ENCODE peak calls at places on chromosome 10, in six cellular contexts. V, A, J, Q, W and H are unnamed samples.

GRCh38 chr10:105885495-105885894 is 1244.4 kb downstream of the SORCS3 start:
- DNase-seq in V (no peak), A (no peak), J (no peak), Q (no peak), W (no peak), H (no peak)

GRCh38 chr10:127999291-127999690 is 92.4 kb downstream of the PTPRE start:
- DNase-seq in V (no peak), A (no peak), J (no peak), Q (no peak), W (no peak), H (no peak)

GRCh38 chr10:97563337-97563736 is 9.2 kb upstream of the ANKRD2 start:
- DNase-seq in V (no peak), A (no peak), J (no peak), Q (no peak), W (no peak), H (no peak)

GRCh38 chr10:79202188-79203013 is 133.6 kb downstream of the ZMIZ1 start:
- DNase-seq in V (peak; percentile 65), A (peak; percentile 61), J (peak; percentile 71), Q (peak; percentile 49), W (peak; percentile 89), H (no peak)

GRCh38 chr10:29736325-29737208 is 101.8 kb upstream of the SVIL start:
- DNase-seq in V (peak; percentile 72), A (peak; percentile 89), J (no peak), Q (peak; percentile 77), W (peak; percentile 54), H (peak; percentile 75)

GRCh38 chr10:2978111-2978510 is 89.2 kb upstream of the PFKP start:
- DNase-seq in V (peak; percentile 77), A (peak; percentile 67), J (peak; percentile 43), Q (peak; percentile 74), W (peak; percentile 59), H (peak; percentile 35)

GRCh38 chr10:3192856-3193635 is 20.5 kb upstream of the PITRM1 start:
- DNase-seq in V (peak; percentile 70), A (peak; percentile 73), J (peak; percentile 53), Q (peak; percentile 86), W (peak; percentile 64), H (no peak)

GRCh38 chr10:84314269-84314668 is 14.1 kb upstream of the CCSER2 start:
- DNase-seq in V (no peak), A (no peak), J (no peak), Q (no peak), W (no peak), H (no peak)

GRCh38 chr10:794382-794956 is 105.0 kb upstream of the DIP2C start:
- DNase-seq in V (peak; percentile 58), A (no peak), J (no peak), Q (peak; percentile 51), W (peak; percentile 25), H (no peak)

GRCh38 chr10:103480521-103480920 is 1.5 kb upstream of the CALHM3 start:
- DNase-seq in V (no peak), A (no peak), J (no peak), Q (peak; percentile 68), W (peak; percentile 49), H (no peak)

GRCh38 chr10:29648983-29649268 is 14.2 kb upstream of the SVIL start:
- DNase-seq in V (no peak), A (no peak), J (no peak), Q (peak; percentile 55), W (peak; percentile 29), H (peak; percentile 37)

GRCh38 chr10:131511391-131511790 is 199.9 kb upstream of the TCERG1L start:
- DNase-seq in V (no peak), A (no peak), J (no peak), Q (no peak), W (no peak), H (no peak)

GRCh38 chr10:110138197-110138812 is 69.1 kb upstream of the MXI1 start:
- DNase-seq in V (peak; percentile 92), A (peak; percentile 76), J (peak; percentile 80), Q (peak; percentile 75), W (peak; percentile 68), H (peak; percentile 41)

GRCh38 chr10:12656518-12657142 is 307.3 kb downstream of the CAMK1D start:
- DNase-seq in V (peak; percentile 73), A (peak; percentile 45), J (peak; percentile 72), Q (peak; percentile 69), W (peak; percentile 60), H (no peak)

GRCh38 chr10:2962194-2962593 is 105.2 kb upstream of the PFKP start:
- DNase-seq in V (no peak), A (no peak), J (no peak), Q (no peak), W (no peak), H (no peak)

GRCh38 chr10:15451137-15452094 is 80.3 kb upstream of the FAM171A1 start:
- DNase-seq in V (no peak), A (no peak), J (no peak), Q (no peak), W (no peak), H (no peak)

GRCh38 chr10:20949967-20950366 is 52.9 kb upstream of the NEBL start:
- DNase-seq in V (no peak), A (no peak), J (no peak), Q (no peak), W (no peak), H (no peak)

GRCh38 chr10:118965636-118966035 is 63.9 kb upstream of the NANOS1 start:
- DNase-seq in V (no peak), A (peak; percentile 33), J (no peak), Q (no peak), W (no peak), H (no peak)

GRCh38 chr10:96448021-96448457 is 65.7 kb downstream of the TLL2 start:
- DNase-seq in V (no peak), A (no peak), J (no peak), Q (no peak), W (no peak), H (no peak)

GRCh38 chr10:100896876-100897461 is 15.8 kb upstream of the SLF2 start:
- DNase-seq in V (no peak), A (no peak), J (no peak), Q (no peak), W (no peak), H (no peak)

GRCh38 chr10:118543714-118544400 is 51.6 kb downstream of the PRLHR start:
- DNase-seq in V (peak; percentile 83), A (peak; percentile 77), J (peak; percentile 33), Q (peak; percentile 75), W (peak; percentile 70), H (peak; percentile 56)

GRCh38 chr10:18233775-18234174 is 93.6 kb downstream of the CACNB2 start:
- DNase-seq in V (peak; percentile 73), A (peak; percentile 19), J (no peak), Q (no peak), W (peak; percentile 52), H (no peak)

GRCh38 chr10:84395581-84395980 is 67.2 kb downstream of the CCSER2 start:
- DNase-seq in V (no peak), A (no peak), J (no peak), Q (no peak), W (no peak), H (no peak)

GRCh38 chr10:70191906-70192305 is 21.6 kb upstream of the SAR1A start:
- DNase-seq in V (no peak), A (no peak), J (no peak), Q (peak; percentile 94), W (peak; percentile 67), H (peak; percentile 94)

GRCh38 chr10:30197186-30197585 is 137.8 kb upstream of the JCAD start:
- DNase-seq in V (no peak), A (no peak), J (no peak), Q (no peak), W (no peak), H (no peak)

GRCh38 chr10:125084191-125085186 is 75.9 kb downstream of the CTBP2 start:
- DNase-seq in V (peak; percentile 68), A (peak; percentile 64), J (no peak), Q (peak; percentile 90), W (peak; percentile 87), H (peak; percentile 83)

GRCh38 chr10:34348917-34349509 is 466.1 kb downstream of the PARD3 start:
- DNase-seq in V (no peak), A (no peak), J (no peak), Q (no peak), W (no peak), H (no peak)

GRCh38 chr10:126158537-126158936 is 229.7 kb downstream of the ADAM12 start:
- DNase-seq in V (no peak), A (no peak), J (no peak), Q (no peak), W (no peak), H (no peak)

GRCh38 chr10:29104661-29105369 is 184.1 kb upstream of the LYZL1 start:
- DNase-seq in V (no peak), A (no peak), J (no peak), Q (no peak), W (peak; percentile 85), H (no peak)

GRCh38 chr10:33152750-33153149 is 181.7 kb downstream of the NRP1 start:
- DNase-seq in V (no peak), A (no peak), J (no peak), Q (no peak), W (no peak), H (no peak)

GRCh38 chr10:33153266-33153967 is 181.1 kb downstream of the NRP1 start:
- DNase-seq in V (no peak), A (no peak), J (no peak), Q (no peak), W (no peak), H (no peak)

GRCh38 chr10:33152146-33152545 is 182.3 kb downstream of the NRP1 start:
- DNase-seq in V (no peak), A (no peak), J (no peak), Q (no peak), W (no peak), H (no peak)

GRCh38 chr10:33154590-33154989 is 179.9 kb downstream of the NRP1 start:
- DNase-seq in V (no peak), A (no peak), J (no peak), Q (peak; percentile 72), W (no peak), H (no peak)

GRCh38 chr10:33153968-33154327 is 180.5 kb downstream of the NRP1 start:
- DNase-seq in V (no peak), A (no peak), J (no peak), Q (no peak), W (no peak), H (no peak)
- H2AFZ ChIP-seq in V (no peak overlapping the region), A (no peak overlapping the region), J (peak overlapping the region; percentile 66), Q (no peak overlapping the region), W (no peak overlapping the region), H (no peak overlapping the region)

GRCh38 chr10:62244785-62245595 is 23.7 kb downstream of the RTKN2 start:
- DNase-seq in V (peak; percentile 70), A (peak; percentile 77), J (peak; percentile 86), Q (peak; percentile 81), W (peak; percentile 99), H (peak; percentile 58)
- H3K9me2 ChIP-seq in V (no peaks in the 10 kb centered on the region), A (no peaks in the 10 kb centered on the region), J (no peaks in the 10 kb centered on the region), Q (no peaks in the 10 kb centered on the region), W (no peaks in the 10 kb centered on the region), H (no peaks in the 10 kb centered on the region)

DNA sequence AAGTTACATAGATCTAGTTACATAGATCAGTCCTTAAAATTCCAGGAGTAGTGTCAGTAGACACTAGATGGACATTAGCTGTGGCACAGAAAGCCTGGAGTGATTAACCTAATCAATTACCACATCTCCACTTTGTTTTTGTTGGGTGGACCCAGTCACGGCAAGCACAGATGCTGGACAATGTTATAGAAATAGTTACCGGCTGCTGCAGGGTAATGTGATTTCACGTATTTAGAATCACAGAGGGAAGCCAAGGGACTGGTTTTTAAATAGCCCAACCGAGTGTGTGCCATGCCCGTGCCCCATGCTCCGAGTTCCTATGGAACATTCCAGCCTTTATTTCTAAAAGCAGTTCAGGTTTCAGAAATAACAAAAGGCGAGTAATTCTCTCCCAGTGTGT is 2.8 kb downstream of the LGI1 start:
- DNase-seq in V (peak; percentile 34), A (no peak), J (no peak), Q (no peak), W (no peak), H (no peak)
- H2AFZ ChIP-seq in V (no peak overlapping the region), A (no peak overlapping the region), J (no peak overlapping the region), Q (no peak overlapping the region), W (no peak overlapping the region), H (no peak overlapping the region)

GRCh38 chr10:94104316-94105060 is 110.8 kb downstream of the PLCE1 start:
- DNase-seq in V (no peak), A (no peak), J (no peak), Q (no peak), W (peak; percentile 49), H (no peak)
- H3K9me2 ChIP-seq in V (no peaks in the 10 kb centered on the region), A (no peaks in the 10 kb centered on the region), J (no peaks in the 10 kb centered on the region), Q (no peaks in the 10 kb centered on the region), W (no peaks in the 10 kb centered on the region), H (no peaks in the 10 kb centered on the region)